ENCODE peak calls at places on chromosomes 2 and 18, in four cellular contexts. L is tibial artery, F is heart left ventricle, Q is thoracic aorta. R is an unnamed sample. For H3K4me1 and H3K36me3, the result is how much of the 10 kb centered on the place peaks cover.

GRCh38 chr2:220434365-220434764 is 806.9 kb downstream of the SLC4A3 start:
- DNase-seq in L (no peak), F (no peak), Q (no peak), R (no peak)

GRCh38 chr2:110768591-110768990 is 36.2 kb downstream of the ACOXL start:
- DNase-seq in F (no peak), Q (no peak), L (no peak), R (no peak)

GRCh38 chr2:3141696-3142095 is 235.9 kb downstream of the EIPR1 start:
- DNase-seq in Q (no peak), L (no peak), F (no peak), R (no peak)

GRCh38 chr2:125095826-125096225 is 1070.7 kb downstream of the CNTNAP5 start:
- DNase-seq in Q (no peak), L (no peak), F (no peak), R (no peak)

GRCh38 chr18:10927290-10927979 is 221.9 kb downstream of the PIEZO2 start:
- DNase-seq in L (no peak), F (peak), Q (no peak), R (no peak)

GRCh38 chr2:15912203-15912602 is 28.1 kb upstream of the MYCN start:
- DNase-seq in F (peak), L (no peak), Q (no peak), R (no peak)

GRCh38 chr2:169965495-169965894 is 138.2 kb downstream of the UBR3 start:
- DNase-seq in L (no peak), Q (no peak), F (no peak), R (no peak)

GRCh38 chr18:5510109-5510846 is 33.5 kb downstream of the EPB41L3 start:
- DNase-seq in F (no peak), Q (no peak), L (no peak), R (no peak)

GRCh38 chr2:27771548-27772335 is at the start of gene MRPL33:
- DNase-seq in F (peak), Q (peak), L (peak), R (peak)

GRCh38 chr2:183614797-183615429 is 490.7 kb downstream of the NUP35 start:
- DNase-seq in Q (no peak), L (no peak), F (peak), R (no peak)

GRCh38 chr2:101842471-101842870 is 145.0 kb downstream of the MAP4K4 start:
- DNase-seq in F (no peak), L (no peak), Q (no peak), R (no peak)

GRCh38 chr2:205688417-205689200 is 6.3 kb downstream of the NRP2 start:
- DNase-seq in Q (no peak), F (no peak), L (no peak), R (no peak)

GRCh38 chr2:70565039-70565731 is 11.6 kb upstream of the TGFA start:
- DNase-seq in L (no peak), F (no peak), Q (no peak), R (no peak)

GRCh38 chr2:213246665-213247281 is 37.5 kb upstream of the SPAG16 start:
- DNase-seq in F (no peak), Q (no peak), L (no peak), R (peak)

GRCh38 chr2:26559044-26559405 is 81.1 kb upstream of the OTOF start:
- DNase-seq in L (no peak), Q (no peak), F (no peak), R (no peak)

GRCh38 chr2:220858101-220858500 is 714.0 kb downstream of the EPHA4 start:
- DNase-seq in F (no peak), Q (no peak), L (no peak), R (no peak)

GRCh38 chr2:124018894-124019293 is 6.2 kb upstream of the CNTNAP5 start:
- DNase-seq in Q (no peak), L (no peak), F (no peak), R (no peak)

GRCh38 chr2:216596986-216597509 is 36.2 kb upstream of the IGFBP2 start:
- DNase-seq in L (no peak), F (no peak), Q (no peak), R (no peak)

GRCh38 chr2:30300456-30301221 is 69.3 kb downstream of the LBH start:
- DNase-seq in L (no peak), Q (no peak), F (peak), R (no peak)

GRCh38 chr2:71538656-71539265 is 85.4 kb downstream of the DYSF start:
- DNase-seq in Q (no peak), F (no peak), L (no peak), R (no peak)

GRCh38 chr2:96085541-96086355 is 30.6 kb downstream of the ADRA2B start:
- DNase-seq in L (no peak), F (no peak), Q (no peak), R (no peak)

GRCh38 chr2:67792796-67793195 is 270.0 kb downstream of the C1D start:
- DNase-seq in Q (no peak), F (no peak), L (no peak), R (no peak)

GRCh38 chr2:209977386-209978239 is 24.8 kb upstream of the RPE start:
- DNase-seq in L (no peak), F (no peak), Q (no peak), R (peak)

GRCh38 chr2:112891333-112891950 is 19.5 kb upstream of the IL37 start:
- DNase-seq in L (no peak), Q (no peak), F (no peak), R (no peak)

GRCh38 chr2:104140361-104140760 is 713.6 kb upstream of the POU3F3 start:
- DNase-seq in F (no peak), Q (no peak), L (no peak), R (no peak)

GRCh38 chr18:11324956-11325873 is 175.8 kb upstream of the PIEZO2 start:
- DNase-seq in L (no peak), Q (no peak), F (no peak), R (no peak)

GRCh38 chr2:118909191-118909590 is 32.8 kb upstream of the MARCO start:
- DNase-seq in Q (no peak), F (no peak), L (no peak), R (no peak)

GRCh38 chr2:64646007-64646880 is 7.5 kb downstream of the SERTAD2 start:
- DNase-seq in L (peak), F (peak), Q (no peak), R (peak)

GRCh38 chr18:29549759-29550158 is 1372.8 kb upstream of the CDH2 start:
- DNase-seq in L (no peak), F (no peak), Q (no peak), R (no peak)

GRCh38 chr2:47128705-47129104 is 26.4 kb downstream of the STPG4 start:
- DNase-seq in L (no peak), F (no peak), Q (no peak), R (no peak)
- H3K4me1 ChIP-seq in L (under half), F (under half), Q (under half), R (under half)

DNA sequence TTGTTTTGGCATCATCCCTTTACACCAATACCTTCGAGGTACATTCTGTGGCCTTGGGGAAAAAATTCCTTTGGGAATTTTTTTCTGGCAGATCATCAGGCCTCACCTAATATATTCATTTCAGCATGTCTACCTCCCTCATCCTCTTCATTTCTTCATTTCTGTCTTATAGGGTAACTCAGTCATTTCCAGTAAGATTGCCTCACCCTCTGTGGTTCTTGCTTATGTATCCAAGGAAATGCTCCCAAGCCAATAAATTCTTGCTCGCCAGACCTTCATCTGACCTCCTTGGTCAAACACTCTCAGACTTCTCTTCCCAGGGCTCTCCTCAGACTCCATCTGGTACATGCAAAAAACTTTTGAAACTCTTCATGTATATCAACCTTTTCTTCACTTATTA is 265.6 kb downstream of the TMX3 start:
- DNase-seq in F (no peak), Q (no peak), L (no peak), R (no peak)
- H3K27ac ChIP-seq in F (no peak), Q (no peak), L (no peak), R (no peak)

GRCh38 chr2:105344704-105345345 is 7.5 kb downstream of the C2orf49 start:
- DNase-seq in L (no peak), Q (no peak), F (no peak), R (peak)
- H3K36me3 ChIP-seq in L (half or more), Q (half or more), F (half or more), R (under half)

GRCh38 chr2:201266629-201267028 is 6.3 kb downstream of the CASP8 start:
- DNase-seq in F (no peak), L (no peak), Q (no peak), R (no peak)

GRCh38 chr2:201269764-201270163 is 9.4 kb downstream of the CASP8 start:
- DNase-seq in L (no peak), Q (no peak), F (no peak), R (no peak)

GRCh38 chr2:201264472-201265173 is 4.3 kb downstream of the CASP8 start:
- DNase-seq in Q (no peak), L (no peak), F (no peak), R (no peak)

GRCh38 chr2:201270293-201271001 is 10.1 kb downstream of the CASP8 start:
- DNase-seq in Q (no peak), F (no peak), L (no peak), R (no peak)

DNA sequence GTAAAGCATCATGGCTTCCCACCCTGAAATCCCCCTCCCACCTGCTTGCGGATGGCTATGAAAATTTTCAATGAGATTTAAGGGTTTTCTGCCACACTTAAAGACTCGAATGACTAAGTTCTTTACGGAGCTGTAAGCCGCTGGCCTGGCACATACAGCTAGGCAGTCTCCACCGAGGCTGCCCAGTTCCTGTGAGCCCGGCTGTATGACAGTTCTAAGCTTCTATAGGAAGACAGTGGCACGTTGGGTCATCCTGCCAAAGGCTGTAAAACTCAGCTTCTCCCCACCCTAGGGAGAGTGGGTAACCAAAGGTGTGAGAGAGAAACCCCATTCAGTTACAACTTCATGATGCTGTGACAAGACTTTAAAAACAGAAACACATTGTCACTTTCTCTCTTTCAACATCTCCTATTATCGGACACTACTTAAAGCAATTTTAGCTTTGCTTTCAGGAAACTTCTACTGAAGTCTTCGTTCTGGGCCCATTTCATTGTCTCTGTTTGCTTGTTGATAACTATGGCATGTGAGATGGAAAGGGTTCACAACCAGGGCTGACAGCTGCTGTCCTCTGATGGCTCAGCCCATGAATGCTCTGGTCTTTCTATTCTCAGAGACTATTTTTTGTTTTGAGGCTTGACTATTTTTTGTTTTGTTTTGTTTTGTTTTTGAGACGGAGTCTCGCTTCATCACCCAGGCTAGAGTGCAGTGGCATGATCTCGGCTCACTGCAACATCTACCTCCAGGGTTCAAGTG is 7.1 kb downstream of the CASP8 start:
- DNase-seq in Q (no peak), F (no peak), L (no peak), R (no peak)
- H3K4me1 ChIP-seq in Q (under half), F (under half), L (under half), R (half or more)

DNA sequence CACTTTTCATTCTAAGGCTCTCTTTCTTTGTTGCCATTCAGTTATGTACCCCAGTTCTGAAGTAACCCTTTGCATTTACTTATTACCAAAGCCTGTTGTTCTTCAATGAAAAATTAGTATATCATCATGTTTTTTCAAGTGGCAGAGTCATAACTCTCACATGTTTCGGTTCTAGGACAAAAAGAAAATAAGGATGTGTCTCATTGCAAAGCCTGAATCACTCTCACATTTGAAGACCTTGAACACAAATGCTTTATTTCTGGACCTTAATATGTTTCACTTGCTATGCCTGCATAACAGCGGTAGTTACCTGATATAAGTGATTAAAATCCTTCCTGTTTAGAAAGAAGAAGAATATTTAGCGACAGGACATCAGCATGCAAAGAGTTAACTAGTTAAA is 49.1 kb downstream of the ZEB2 start:
- DNase-seq in F (no peak), Q (no peak), L (no peak), R (no peak)
- H3K27ac ChIP-seq in F (no peak), Q (no peak), L (no peak), R (no peak)

GRCh38 chr2:11788725-11789124 is 42.3 kb downstream of the LPIN1 start:
- DNase-seq in Q (no peak), L (no peak), F (no peak), R (no peak)
- H3K36me3 ChIP-seq in Q (under half), L (half or more), F (half or more), R (half or more)

GRCh38 chr2:224987733-224988132 is 54.5 kb downstream of the DOCK10 start:
- DNase-seq in Q (no peak), F (no peak), L (no peak), R (no peak)
- H3K4me1 ChIP-seq in Q (under half), F (under half), L (under half), R (under half)

R was measured in naive thymus-derived CD4-positive, alpha-beta T cell.